ENCODE peak calls at places on chromosomes 12 and 14, in five cellular contexts. R is PC-3, D is mammary epithelial cell, J is DND-41, H is hepatocyte. T is an unnamed sample.

GRCh38 chr12:125029756-125030358 is 35.4 kb upstream of the AACS start:
- DNase-seq in R (no peak), D (no peak), J (no peak), H (no peak), T (no peak)

GRCh38 chr14:91281346-91281745 is 36.8 kb upstream of the GPR68 start:
- DNase-seq in R (peak; percentile 91), D (peak; percentile 83), J (no peak), H (no peak), T (no peak)

GRCh38 chr14:68824517-68825347 is 31.9 kb upstream of the ZFP36L1 start:
- DNase-seq in R (peak; percentile 90), D (no peak), J (no peak), H (peak; percentile 86), T (no peak)

GRCh38 chr14:23352506-23353432 is at the start of gene SLC22A17:
- DNase-seq in R (peak; percentile 72), D (peak; percentile 60), J (no peak), H (peak; percentile 93), T (no peak)

GRCh38 chr14:59482471-59483331 is 1.5 kb downstream of the L3HYPDH start:
- DNase-seq in R (peak; percentile 100), D (peak; percentile 83), J (no peak), H (peak; percentile 52), T (peak; percentile 42)

GRCh38 chr12:49980501-49981158 is 7.9 kb downstream of the AQP6 start:
- DNase-seq in R (no peak), D (no peak), J (no peak), H (no peak), T (no peak)

GRCh38 chr14:31036552-31036951 is 10.4 kb upstream of the STRN3 start:
- DNase-seq in R (no peak), D (no peak), J (no peak), H (no peak), T (no peak)

GRCh38 chr12:109547286-109547685 is 26.0 kb downstream of the MMAB start:
- DNase-seq in R (no peak), D (no peak), J (no peak), H (no peak), T (no peak)

GRCh38 chr12:120207227-120207626 is 6.3 kb upstream of the RPLP0 start:
- DNase-seq in R (no peak), D (no peak), J (no peak), H (no peak), T (no peak)

GRCh38 chr14:21428930-21429329 is 27.0 kb downstream of the CHD8 start:
- DNase-seq in R (peak; percentile 6), D (no peak), J (no peak), H (no peak), T (no peak)

DNA sequence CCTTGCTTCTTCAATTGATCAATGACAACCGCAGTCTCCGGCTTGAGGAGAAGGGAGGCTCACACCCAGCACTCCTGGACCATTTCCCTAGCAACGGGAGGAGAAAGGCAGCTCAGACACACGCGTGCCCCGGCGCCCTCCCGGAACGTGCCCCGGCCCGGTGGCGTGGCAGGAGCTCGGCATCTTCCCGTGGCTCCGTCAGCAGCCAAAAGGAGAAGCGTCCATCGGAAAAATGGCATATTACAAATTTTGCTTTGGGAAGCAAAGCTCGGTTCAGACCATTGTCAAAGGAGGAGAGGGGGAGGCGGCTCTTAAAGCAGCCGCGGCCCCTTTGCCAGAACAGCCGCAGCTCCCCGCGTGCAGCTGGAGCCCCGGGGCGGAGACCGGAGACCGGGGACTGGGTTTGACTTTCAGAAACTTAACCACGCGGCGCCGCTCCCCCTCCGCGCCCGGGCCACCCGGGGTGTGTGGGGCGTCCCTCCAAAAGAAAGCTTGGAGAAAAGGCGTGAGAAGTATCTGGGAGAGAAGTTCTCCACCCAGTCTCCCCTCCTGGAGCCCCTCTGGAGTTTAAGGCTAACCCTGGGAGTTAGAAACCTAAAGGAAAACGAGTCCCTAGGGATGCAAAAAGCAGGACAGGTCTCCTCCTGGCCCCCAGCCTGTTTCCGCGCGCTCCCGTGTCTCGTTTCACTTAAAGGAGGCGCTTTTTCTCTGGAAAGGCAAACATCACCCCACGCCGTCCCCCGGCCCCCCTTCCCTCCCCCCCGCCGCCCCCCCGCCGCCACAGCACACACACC is 532 bp downstream of the PPFIA2 start:
- DNase-seq in R (no peak), D (no peak), J (no peak), H (peak; percentile 54), T (peak; percentile 14)
- TF ChIP-seq EZH2 in R (no peak), D (peak; percentile 54), J (no peak), H (no peak), T (no peak)

GRCh38 chr12:6556857-6557256 is 1.0 kb upstream of the IFFO1 start:
- DNase-seq in R (no peak), D (no peak), J (no peak), H (no peak), T (no peak)

GRCh38 chr12:6553051-6553868 is 2.6 kb downstream of the IFFO1 start:
- DNase-seq in R (no peak), D (no peak), J (no peak), H (no peak), T (no peak)

GRCh38 chr12:6554168-6554989 is 1.5 kb downstream of the IFFO1 start:
- DNase-seq in R (peak; percentile 57), D (no peak), J (peak; percentile 69), H (peak; percentile 89), T (no peak)

GRCh38 chr12:6552140-6552551 is 3.7 kb downstream of the IFFO1 start:
- DNase-seq in R (no peak), D (no peak), J (no peak), H (no peak), T (no peak)

GRCh38 chr12:6554990-6555691 is 701 bp downstream of the IFFO1 start:
- DNase-seq in R (no peak), D (no peak), J (no peak), H (no peak), T (no peak)
- TF ChIP-seq EZH2 in R (no peak), D (no peak), J (no peak), H (no peak), T (no peak)

DNA sequence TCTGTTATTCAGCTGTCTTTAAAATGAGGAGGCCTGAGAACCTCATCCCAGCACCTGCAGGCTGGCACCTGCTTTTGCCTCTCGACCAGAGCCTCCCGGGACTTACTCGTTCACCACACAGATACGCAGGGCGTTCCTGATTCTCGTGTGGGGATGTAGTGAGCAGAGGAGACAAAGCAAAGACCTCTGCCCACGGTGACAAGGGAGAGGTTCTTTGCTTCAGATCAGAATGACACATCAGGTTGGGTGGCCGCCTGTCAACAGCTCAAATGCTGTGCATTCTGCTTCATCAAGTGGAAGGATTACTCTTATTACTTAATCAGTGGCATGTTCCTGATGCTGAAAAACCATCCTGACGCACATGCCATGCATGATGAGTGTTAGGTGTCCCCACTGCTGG is 24.4 kb downstream of the DEGS2 start:
- DNase-seq in R (no peak), D (no peak), J (no peak), H (no peak), T (no peak)
- TF ChIP-seq EZH2 in R (no peak), D (no peak), J (no peak), H (no peak), T (no peak)

GRCh38 chr12:72272731-72273498 is 745 bp downstream of the TRHDE start:
- DNase-seq in R (peak; percentile 21), D (peak; percentile 69), J (no peak), H (peak; percentile 56), T (no peak)
- TF ChIP-seq EZH2 in R (no peak), D (no peak), J (no peak), H (no peak), T (no peak)

GRCh38 chr12:132396657-132397056 is 67.3 kb upstream of the GALNT9 start:
- DNase-seq in R (no peak), D (no peak), J (no peak), H (no peak), T (no peak)
- TF ChIP-seq EZH2 in R (no peak), D (no peak), J (no peak), H (no peak), T (no peak)